ENCODE peak calls at places on chromosomes 11 and 22, in nine cellular contexts. A is NCI-H460; Z is effector memory CD8-positive, alpha-beta T cell; H is stomach; N is Kasumi-1; F is activated CD4-positive, alpha-beta T cell treated with anti-CD3 and anti-CD28 coated beads for 4 hours; C is left lobe of liver; B is T-helper 22 cell; R is anterior cingulate cortex. I is an unnamed sample.

GRCh38 chr11:70470127-70470526 is 71.8 kb downstream of the CTTN start:
- DNase-seq in A (no peak), Z (no peak), H (peak; percentile 63), N (peak; percentile 39), F (no peak), C (no peak), B (no peak), R (no peak), I (no peak)

GRCh38 chr11:36241512-36241911 is 47.7 kb downstream of the COMMD9 start:
- DNase-seq in A (no peak), Z (no peak), H (no peak), N (peak; percentile 26), F (no peak), C (no peak), B (no peak), R (no peak), I (no peak)

GRCh38 chr11:122207505-122207904 is 91.5 kb upstream of the BLID start:
- DNase-seq in A (no peak), Z (no peak), H (no peak), N (no peak), F (no peak), C (peak; percentile 54), B (no peak), R (no peak), I (no peak)

GRCh38 chr22:29509815-29510214 is 29.8 kb downstream of the NEFH start:
- DNase-seq in A (no peak), Z (no peak), H (no peak), N (no peak), F (no peak), C (no peak), B (no peak), R (no peak), I (no peak)

GRCh38 chr22:24407278-24407665 is 20.1 kb upstream of the ADORA2A start:
- DNase-seq in A (no peak), Z (no peak), H (no peak), N (no peak), F (no peak), C (peak; percentile 53), B (no peak), R (no peak), I (no peak)

GRCh38 chr11:119205574-119206511 is at the start of gene CBL:
- DNase-seq in A (peak; percentile 84), Z (peak; percentile 92), H (peak; percentile 98), N (peak; percentile 82), F (peak; percentile 94), C (peak; percentile 96), B (peak; percentile 86), R (peak; percentile 91), I (peak; percentile 94)

GRCh38 chr11:120200677-120201076 is 10.2 kb upstream of the OAF start:
- DNase-seq in A (no peak), Z (no peak), H (no peak), N (no peak), F (no peak), C (no peak), B (no peak), R (no peak), I (no peak)

GRCh38 chr22:44085743-44086741 is 61.9 kb downstream of the PARVB start:
- DNase-seq in A (peak; percentile 63), Z (no peak), H (peak; percentile 85), N (peak; percentile 68), F (no peak), C (peak; percentile 63), B (no peak), R (no peak), I (peak; percentile 50)

GRCh38 chr11:35484435-35484834 is 41.0 kb downstream of the PAMR1 start:
- DNase-seq in A (no peak), Z (no peak), H (no peak), N (no peak), F (no peak), C (no peak), B (no peak), R (no peak), I (no peak)

GRCh38 chr11:69508974-69509373 is 27.5 kb downstream of the LINC01488 start:
- DNase-seq in A (no peak), Z (no peak), H (no peak), N (no peak), F (no peak), C (no peak), B (no peak), R (no peak), I (no peak)

GRCh38 chr22:45064313-45065268 is 54.8 kb upstream of the PHF21B start:
- DNase-seq in A (no peak), Z (no peak), H (no peak), N (no peak), F (peak; percentile 23), C (no peak), B (no peak), R (no peak), I (no peak)